ENCODE peak calls at places on chromosomes 4 and X, in five cellular contexts. One of them, this sample, is unnamed.

GRCh38 chr4:82268050-82268825 is 105.6 kb downstream of the HNRNPD start:
- DNase-seq in pancreas: no peak
- DNase-seq in neuronal stem cell: peak; percentile 60
- DNase-seq in GM23248: peak; percentile 79
- DNase-seq in MM.1S: peak; percentile 54
- DNase-seq in this sample: peak; percentile 66

GRCh38 chr4:113760852-113761681 is 471 bp downstream of the CAMK2D start:
- DNase-seq in pancreas: peak; percentile 78
- DNase-seq in neuronal stem cell: peak; percentile 36
- DNase-seq in GM23248: peak; percentile 89
- DNase-seq in MM.1S: peak; percentile 64
- DNase-seq in this sample: peak; percentile 65

GRCh38 chr4:153131478-153132069 is 72.7 kb upstream of the TRIM2 start:
- DNase-seq in pancreas: no peak
- DNase-seq in neuronal stem cell: no peak
- DNase-seq in GM23248: peak; percentile 73
- DNase-seq in MM.1S: no peak
- DNase-seq in this sample: no peak

GRCh38 chr4:39043058-39043696 is 11.0 kb upstream of the TMEM156 start:
- DNase-seq in pancreas: no peak
- DNase-seq in neuronal stem cell: no peak
- DNase-seq in GM23248: no peak
- DNase-seq in MM.1S: no peak
- DNase-seq in this sample: no peak

GRCh38 chr4:30600246-30600645 is 119.9 kb upstream of the PCDH7 start:
- DNase-seq in pancreas: no peak
- DNase-seq in neuronal stem cell: peak; percentile 14
- DNase-seq in GM23248: peak; percentile 9
- DNase-seq in MM.1S: no peak
- DNase-seq in this sample: no peak

GRCh38 chr4:54217642-54218486 is 11.2 kb upstream of the PDGFRA start:
- DNase-seq in pancreas: peak; percentile 53
- DNase-seq in neuronal stem cell: peak; percentile 79
- DNase-seq in GM23248: peak; percentile 90
- DNase-seq in MM.1S: peak; percentile 74
- DNase-seq in this sample: peak; percentile 75

GRCh38 chrX:146054311-146054710 is 236.7 kb downstream of the SLITRK2 start:
- DNase-seq in pancreas: no peak
- DNase-seq in neuronal stem cell: no peak
- DNase-seq in GM23248: no peak
- DNase-seq in MM.1S: no peak
- DNase-seq in this sample: no peak

GRCh38 chrX:1041051-1041450 is 171.4 kb downstream of the CRLF2 start:
- DNase-seq in pancreas: no peak
- DNase-seq in neuronal stem cell: no peak
- DNase-seq in GM23248: no peak
- DNase-seq in MM.1S: no peak
- DNase-seq in this sample: no peak

GRCh38 chrX:48684134-48684533 is 535 bp downstream of the WAS start:
- DNase-seq in pancreas: no peak
- DNase-seq in neuronal stem cell: no peak
- DNase-seq in GM23248: no peak
- DNase-seq in MM.1S: no peak
- DNase-seq in this sample: no peak

GRCh38 chrX:37434362-37434761 is 85.2 kb downstream of the PRRG1 start:
- DNase-seq in pancreas: no peak
- DNase-seq in neuronal stem cell: no peak
- DNase-seq in GM23248: no peak
- DNase-seq in MM.1S: no peak
- DNase-seq in this sample: no peak

GRCh38 chrX:21934414-21934813 is 6.1 kb upstream of the SMS start:
- DNase-seq in pancreas: no peak
- DNase-seq in neuronal stem cell: no peak
- DNase-seq in GM23248: no peak
- DNase-seq in MM.1S: no peak
- DNase-seq in this sample: no peak

GRCh38 chr4:46781434-46782092 is 127.5 kb downstream of the COX7B2 start:
- DNase-seq in pancreas: peak; percentile 26
- DNase-seq in neuronal stem cell: no peak
- DNase-seq in GM23248: no peak
- DNase-seq in MM.1S: no peak
- DNase-seq in this sample: no peak

GRCh38 chrX:2828404-2829065 is at the start of gene GYG2:
- DNase-seq in pancreas: peak; percentile 24
- DNase-seq in neuronal stem cell: peak; percentile 51
- DNase-seq in GM23248: peak; percentile 9
- DNase-seq in MM.1S: no peak
- DNase-seq in this sample: no peak

GRCh38 chrX:16852617-16853179 is 17.5 kb downstream of the RBBP7 start:
- DNase-seq in pancreas: no peak
- DNase-seq in neuronal stem cell: no peak
- DNase-seq in GM23248: peak; percentile 20
- DNase-seq in MM.1S: no peak
- DNase-seq in this sample: no peak

GRCh38 chr4:74671074-74671698 is 123.1 kb downstream of the BTC start:
- DNase-seq in pancreas: no peak
- DNase-seq in neuronal stem cell: peak; percentile 45
- DNase-seq in GM23248: peak; percentile 86
- DNase-seq in MM.1S: peak; percentile 64
- DNase-seq in this sample: peak; percentile 15

GRCh38 chr4:176443646-176444409 is 124.1 kb downstream of the SPCS3 start:
- DNase-seq in pancreas: no peak
- DNase-seq in neuronal stem cell: no peak
- DNase-seq in GM23248: peak; percentile 44
- DNase-seq in MM.1S: no peak
- DNase-seq in this sample: no peak

GRCh38 chr4:84753318-84753972 is 170.5 kb downstream of the CDS1 start:
- DNase-seq in pancreas: no peak
- DNase-seq in neuronal stem cell: no peak
- DNase-seq in GM23248: no peak
- DNase-seq in MM.1S: no peak
- DNase-seq in this sample: no peak

GRCh38 chrX:19174401-19175025 is 52.2 kb upstream of the ADGRG2 start:
- DNase-seq in pancreas: no peak
- DNase-seq in neuronal stem cell: no peak
- DNase-seq in GM23248: peak; percentile 69
- DNase-seq in MM.1S: no peak
- DNase-seq in this sample: no peak

GRCh38 chrX:74534569-74535038 is 79.8 kb downstream of the RLIM start:
- DNase-seq in pancreas: no peak
- DNase-seq in neuronal stem cell: no peak
- DNase-seq in GM23248: peak; percentile 72
- DNase-seq in MM.1S: no peak
- DNase-seq in this sample: no peak

GRCh38 chr4:132592340-132592739 is 556.8 kb upstream of the PCDH10 start:
- DNase-seq in pancreas: no peak
- DNase-seq in neuronal stem cell: no peak
- DNase-seq in GM23248: no peak
- DNase-seq in MM.1S: no peak
- DNase-seq in this sample: no peak

GRCh38 chr4:154727540-154727939 is 16.3 kb upstream of the LRAT start:
- DNase-seq in pancreas: no peak
- DNase-seq in neuronal stem cell: no peak
- DNase-seq in GM23248: no peak
- DNase-seq in MM.1S: no peak
- DNase-seq in this sample: no peak

GRCh38 chr4:153222162-153222789 is 18.0 kb downstream of the TRIM2 start:
- DNase-seq in pancreas: no peak
- DNase-seq in neuronal stem cell: peak; percentile 80
- DNase-seq in GM23248: peak; percentile 92
- DNase-seq in MM.1S: peak; percentile 34
- DNase-seq in this sample: no peak

GRCh38 chrX:20237864-20238263 is 28.8 kb downstream of the RPS6KA3 start:
- DNase-seq in pancreas: no peak
- DNase-seq in neuronal stem cell: no peak
- DNase-seq in GM23248: peak; percentile 46
- DNase-seq in MM.1S: no peak
- DNase-seq in this sample: no peak

GRCh38 chrX:123629502-123629901 is 103.3 kb downstream of the THOC2 start:
- DNase-seq in pancreas: no peak
- DNase-seq in neuronal stem cell: no peak
- DNase-seq in GM23248: no peak
- DNase-seq in MM.1S: no peak
- DNase-seq in this sample: no peak

GRCh38 chrX:123184199-123184857 is at the start of gene GRIA3:
- DNase-seq in pancreas: no peak
- DNase-seq in neuronal stem cell: peak; percentile 17
- DNase-seq in GM23248: peak; percentile 62
- DNase-seq in MM.1S: no peak
- DNase-seq in this sample: no peak

GRCh38 chrX:46865281-46865680 is 28.4 kb downstream of the RP2 start:
- DNase-seq in pancreas: no peak
- DNase-seq in neuronal stem cell: no peak
- DNase-seq in GM23248: peak; percentile 28
- DNase-seq in MM.1S: no peak
- DNase-seq in this sample: no peak

GRCh38 chrX:103626855-103627254 is 1.9 kb upstream of the TCEAL1 start:
- DNase-seq in pancreas: no peak
- DNase-seq in neuronal stem cell: no peak
- DNase-seq in GM23248: peak; percentile 69
- DNase-seq in MM.1S: no peak
- DNase-seq in this sample: no peak

GRCh38 chrX:42954880-42955279 is 176.9 kb upstream of the PPP1R2C start:
- DNase-seq in pancreas: no peak
- DNase-seq in neuronal stem cell: no peak
- DNase-seq in GM23248: no peak
- DNase-seq in MM.1S: no peak
- DNase-seq in this sample: peak; percentile 18

GRCh38 chr4:112321768-112322684 is 24.9 kb downstream of the ALPK1 start:
- DNase-seq in pancreas: peak; percentile 50
- DNase-seq in neuronal stem cell: peak; percentile 64
- DNase-seq in GM23248: peak; percentile 67
- DNase-seq in MM.1S: peak; percentile 83
- DNase-seq in this sample: peak; percentile 76

GRCh38 chr4:8285976-8286718 is 16.6 kb downstream of the HTRA3 start:
- DNase-seq in pancreas: peak; percentile 7
- DNase-seq in neuronal stem cell: no peak
- DNase-seq in GM23248: no peak
- DNase-seq in MM.1S: no peak
- DNase-seq in this sample: no peak

GRCh38 chr4:151690164-151690856 is 70.5 kb downstream of the GATB start:
- DNase-seq in pancreas: no peak
- DNase-seq in neuronal stem cell: no peak
- DNase-seq in GM23248: peak; percentile 77
- DNase-seq in MM.1S: no peak
- DNase-seq in this sample: no peak

GRCh38 chr4:151688003-151688784 is 72.6 kb downstream of the GATB start:
- DNase-seq in pancreas: no peak
- DNase-seq in neuronal stem cell: no peak
- DNase-seq in GM23248: peak; percentile 39
- DNase-seq in MM.1S: no peak
- DNase-seq in this sample: no peak

GRCh38 chr4:151687021-151687640 is 73.7 kb downstream of the GATB start:
- DNase-seq in pancreas: no peak
- DNase-seq in neuronal stem cell: no peak
- DNase-seq in GM23248: no peak
- DNase-seq in MM.1S: no peak
- DNase-seq in this sample: no peak

GRCh38 chr4:151689211-151689991 is 71.4 kb downstream of the GATB start:
- DNase-seq in pancreas: no peak
- DNase-seq in neuronal stem cell: no peak
- DNase-seq in GM23248: no peak
- DNase-seq in MM.1S: no peak
- DNase-seq in this sample: no peak

DNA sequence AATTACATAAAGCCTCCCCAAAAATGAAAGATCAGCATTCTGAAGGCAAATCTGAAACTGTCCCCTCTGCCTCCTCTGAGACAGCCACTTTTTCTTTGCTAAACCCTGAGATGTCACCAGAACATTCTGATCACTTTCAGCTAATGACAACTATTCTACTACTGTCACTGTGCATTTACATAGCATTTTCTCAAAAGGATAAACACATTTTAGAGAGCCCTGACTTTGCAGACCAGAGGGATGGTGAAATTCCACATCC is 72.1 kb downstream of the GATB start:
- DNase-seq in pancreas: no peak
- DNase-seq in neuronal stem cell: no peak
- DNase-seq in GM23248: no peak
- DNase-seq in MM.1S: peak; percentile 58
- DNase-seq in this sample: no peak
- H3K4me1 ChIP-seq in pancreas: no peaks in the 10 kb centered on the region
- H3K4me1 ChIP-seq in neuronal stem cell: peaks cover 27% of the 10 kb centered on the region
- H3K4me1 ChIP-seq in GM23248: peaks cover 47% of the 10 kb centered on the region
- H3K4me1 ChIP-seq in MM.1S: peaks cover 16% of the 10 kb centered on the region
- H3K4me1 ChIP-seq in this sample: no peaks in the 10 kb centered on the region

GRCh38 chr4:89305028-89305427 is 2.6 kb downstream of the GPRIN3 start:
- DNase-seq in pancreas: no peak
- DNase-seq in neuronal stem cell: no peak
- DNase-seq in GM23248: no peak
- DNase-seq in MM.1S: peak; percentile 38
- DNase-seq in this sample: no peak

GRCh38 chr4:89301902-89302301 is 5.7 kb downstream of the GPRIN3 start:
- DNase-seq in pancreas: no peak
- DNase-seq in neuronal stem cell: no peak
- DNase-seq in GM23248: no peak
- DNase-seq in MM.1S: peak; percentile 50
- DNase-seq in this sample: no peak

GRCh38 chr4:89301003-89301402 is 6.6 kb downstream of the GPRIN3 start:
- DNase-seq in pancreas: no peak
- DNase-seq in neuronal stem cell: no peak
- DNase-seq in GM23248: no peak
- DNase-seq in MM.1S: peak; percentile 32
- DNase-seq in this sample: no peak

GRCh38 chr4:89303989-89304388 is 3.6 kb downstream of the GPRIN3 start:
- DNase-seq in pancreas: no peak
- DNase-seq in neuronal stem cell: no peak
- DNase-seq in GM23248: no peak
- DNase-seq in MM.1S: no peak
- DNase-seq in this sample: no peak

DNA sequence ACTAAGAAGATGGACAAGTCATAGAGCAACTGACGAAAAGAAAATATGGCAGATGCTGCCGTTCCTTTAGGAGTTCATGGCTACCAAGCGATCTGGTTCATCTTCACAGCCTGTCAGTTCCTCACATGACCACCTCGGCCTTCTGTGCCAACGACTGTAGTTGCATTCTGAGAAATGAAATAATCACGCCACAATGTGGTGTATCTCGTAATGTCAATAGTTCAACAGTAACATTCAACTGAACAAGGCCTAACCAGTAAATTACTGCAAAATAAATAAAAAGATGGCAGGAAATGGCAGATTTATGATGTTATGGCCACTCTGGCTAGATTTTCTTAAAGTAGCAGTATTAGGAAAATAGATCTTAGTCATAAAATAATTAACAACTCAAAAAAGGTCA is 4.4 kb downstream of the GPRIN3 start:
- DNase-seq in pancreas: no peak
- DNase-seq in neuronal stem cell: no peak
- DNase-seq in GM23248: no peak
- DNase-seq in MM.1S: peak; percentile 94
- DNase-seq in this sample: no peak
- H3K4me1 ChIP-seq in pancreas: peaks cover 67% of the 10 kb centered on the region
- H3K4me1 ChIP-seq in neuronal stem cell: peaks cover 2% of the 10 kb centered on the region
- H3K4me1 ChIP-seq in GM23248: peaks cover 18% of the 10 kb centered on the region
- H3K4me1 ChIP-seq in MM.1S: peaks cover 3% of the 10 kb centered on the region
- H3K4me1 ChIP-seq in this sample: peaks cover 79% of the 10 kb centered on the region

GRCh38 chr4:3237711-3238560 is 11.0 kb upstream of the MSANTD1 start:
- DNase-seq in pancreas: no peak
- DNase-seq in neuronal stem cell: no peak
- DNase-seq in GM23248: no peak
- DNase-seq in MM.1S: no peak
- DNase-seq in this sample: no peak
- H3K4me1 ChIP-seq in pancreas: peaks cover 38% of the 10 kb centered on the region
- H3K4me1 ChIP-seq in neuronal stem cell: peaks cover 9% of the 10 kb centered on the region
- H3K4me1 ChIP-seq in GM23248: no peaks in the 10 kb centered on the region
- H3K4me1 ChIP-seq in MM.1S: no peaks in the 10 kb centered on the region
- H3K4me1 ChIP-seq in this sample: no peaks in the 10 kb centered on the region

GRCh38 chrX:67619253-67619652 is 75.4 kb downstream of the AR start:
- DNase-seq in pancreas: no peak
- DNase-seq in neuronal stem cell: no peak
- DNase-seq in GM23248: peak; percentile 84
- DNase-seq in MM.1S: no peak
- DNase-seq in this sample: no peak
- H3K4me1 ChIP-seq in pancreas: no peaks in the 10 kb centered on the region
- H3K4me1 ChIP-seq in neuronal stem cell: no peaks in the 10 kb centered on the region
- H3K4me1 ChIP-seq in GM23248: peaks cover 11% of the 10 kb centered on the region
- H3K4me1 ChIP-seq in MM.1S: no peaks in the 10 kb centered on the region
- H3K4me1 ChIP-seq in this sample: no peaks in the 10 kb centered on the region

This sample was measured in OCI-LY7.